ENCODE peak calls at places on chromosomes 4 and X, in six cellular contexts. One of them, this sample, is unnamed.

GRCh38 chr4:3522326-3522640 is 9.9 kb downstream of the LRPAP1 start:
- DNase-seq in WERI-Rb-1: no peak
- DNase-seq in cardiac muscle cell: no peak
- DNase-seq in caudate nucleus: no peak
- DNase-seq in K562: no peak
- DNase-seq in substantia nigra: no peak
- DNase-seq in this sample: no peak

GRCh38 chr4:94603170-94603747 is 151.5 kb downstream of the PDLIM5 start:
- DNase-seq in cardiac muscle cell: peak
- DNase-seq in WERI-Rb-1: no peak
- DNase-seq in caudate nucleus: no peak
- DNase-seq in substantia nigra: no peak
- DNase-seq in K562: peak
- DNase-seq in this sample: no peak

GRCh38 chr4:112213850-112214249 is 17.7 kb upstream of the AP1AR start:
- DNase-seq in cardiac muscle cell: peak
- DNase-seq in K562: no peak
- DNase-seq in caudate nucleus: no peak
- DNase-seq in substantia nigra: no peak
- DNase-seq in WERI-Rb-1: no peak
- DNase-seq in this sample: no peak

GRCh38 chr4:53928825-53929224 is 135.6 kb downstream of the CHIC2 start:
- DNase-seq in WERI-Rb-1: no peak
- DNase-seq in caudate nucleus: no peak
- DNase-seq in cardiac muscle cell: peak
- DNase-seq in K562: no peak
- DNase-seq in substantia nigra: no peak
- DNase-seq in this sample: no peak

GRCh38 chr4:35793766-35794165 is 450.5 kb downstream of the ARAP2 start:
- DNase-seq in substantia nigra: no peak
- DNase-seq in caudate nucleus: no peak
- DNase-seq in cardiac muscle cell: no peak
- DNase-seq in WERI-Rb-1: no peak
- DNase-seq in K562: no peak
- DNase-seq in this sample: no peak

GRCh38 chr4:89301902-89302301 is 5.7 kb downstream of the GPRIN3 start:
- DNase-seq in K562: no peak
- DNase-seq in cardiac muscle cell: no peak
- DNase-seq in WERI-Rb-1: no peak
- DNase-seq in substantia nigra: no peak
- DNase-seq in caudate nucleus: no peak
- DNase-seq in this sample: no peak

GRCh38 chr4:140344111-140344510 is 29.3 kb upstream of the SCOC start:
- DNase-seq in substantia nigra: no peak
- DNase-seq in caudate nucleus: no peak
- DNase-seq in cardiac muscle cell: peak
- DNase-seq in K562: no peak
- DNase-seq in WERI-Rb-1: no peak
- DNase-seq in this sample: no peak

GRCh38 chr4:65999518-65999871 is 329.2 kb upstream of the EPHA5 start:
- DNase-seq in WERI-Rb-1: no peak
- DNase-seq in cardiac muscle cell: no peak
- DNase-seq in substantia nigra: no peak
- DNase-seq in K562: no peak
- DNase-seq in caudate nucleus: no peak
- DNase-seq in this sample: no peak

GRCh38 chrX:18173494-18174180 is 47.0 kb downstream of the BEND2 start:
- DNase-seq in caudate nucleus: no peak
- DNase-seq in substantia nigra: peak
- DNase-seq in cardiac muscle cell: no peak
- DNase-seq in K562: peak
- DNase-seq in WERI-Rb-1: no peak
- DNase-seq in this sample: no peak

GRCh38 chr4:86092684-86093083 is 267.2 kb downstream of the MAPK10 start:
- DNase-seq in caudate nucleus: no peak
- DNase-seq in WERI-Rb-1: no peak
- DNase-seq in substantia nigra: no peak
- DNase-seq in cardiac muscle cell: peak
- DNase-seq in K562: no peak
- DNase-seq in this sample: no peak

GRCh38 chrX:149114001-149114400 is 391.1 kb downstream of the IDS start:
- DNase-seq in caudate nucleus: no peak
- DNase-seq in K562: no peak
- DNase-seq in cardiac muscle cell: no peak
- DNase-seq in WERI-Rb-1: no peak
- DNase-seq in substantia nigra: no peak
- DNase-seq in this sample: no peak

GRCh38 chr4:52701207-52701606 is 42.1 kb upstream of the USP46 start:
- DNase-seq in substantia nigra: no peak
- DNase-seq in caudate nucleus: no peak
- DNase-seq in WERI-Rb-1: no peak
- DNase-seq in K562: no peak
- DNase-seq in cardiac muscle cell: no peak
- DNase-seq in this sample: no peak

GRCh38 chr4:110787109-110787508 is 164.2 kb upstream of the PITX2 start:
- DNase-seq in substantia nigra: no peak
- DNase-seq in WERI-Rb-1: no peak
- DNase-seq in caudate nucleus: no peak
- DNase-seq in K562: no peak
- DNase-seq in cardiac muscle cell: no peak
- DNase-seq in this sample: no peak

GRCh38 chr4:112361181-112361791 is 64.1 kb downstream of the ALPK1 start:
- DNase-seq in WERI-Rb-1: peak
- DNase-seq in cardiac muscle cell: peak
- DNase-seq in caudate nucleus: no peak
- DNase-seq in substantia nigra: no peak
- DNase-seq in K562: peak
- DNase-seq in this sample: peak

GRCh38 chrX:48688531-48689142 is 5.0 kb downstream of the WAS start:
- DNase-seq in cardiac muscle cell: no peak
- DNase-seq in substantia nigra: no peak
- DNase-seq in K562: no peak
- DNase-seq in caudate nucleus: no peak
- DNase-seq in WERI-Rb-1: no peak
- DNase-seq in this sample: no peak

GRCh38 chr4:73315091-73315490 is 56.5 kb upstream of the ANKRD17 start:
- DNase-seq in WERI-Rb-1: no peak
- DNase-seq in K562: no peak
- DNase-seq in cardiac muscle cell: peak
- DNase-seq in substantia nigra: no peak
- DNase-seq in caudate nucleus: no peak
- DNase-seq in this sample: no peak

GRCh38 chr4:139655116-139655515 is 10.5 kb upstream of the MGST2 start:
- DNase-seq in caudate nucleus: no peak
- DNase-seq in K562: peak
- DNase-seq in WERI-Rb-1: peak
- DNase-seq in cardiac muscle cell: peak
- DNase-seq in substantia nigra: peak
- DNase-seq in this sample: no peak

GRCh38 chr4:155708782-155709181 is 42.1 kb downstream of the GUCY1A1 start:
- DNase-seq in K562: no peak
- DNase-seq in WERI-Rb-1: no peak
- DNase-seq in cardiac muscle cell: no peak
- DNase-seq in substantia nigra: no peak
- DNase-seq in caudate nucleus: no peak
- DNase-seq in this sample: no peak

GRCh38 chr4:40546972-40547371 is 82.7 kb downstream of the RBM47 start:
- DNase-seq in K562: no peak
- DNase-seq in substantia nigra: no peak
- DNase-seq in WERI-Rb-1: no peak
- DNase-seq in cardiac muscle cell: no peak
- DNase-seq in caudate nucleus: no peak
- DNase-seq in this sample: no peak

GRCh38 chr4:159227378-159227777 is 124.5 kb downstream of the RAPGEF2 start:
- DNase-seq in K562: peak
- DNase-seq in WERI-Rb-1: no peak
- DNase-seq in cardiac muscle cell: no peak
- DNase-seq in caudate nucleus: no peak
- DNase-seq in substantia nigra: peak
- DNase-seq in this sample: no peak

GRCh38 chr4:24260133-24260532 is 324.2 kb downstream of the DHX15 start:
- DNase-seq in K562: no peak
- DNase-seq in cardiac muscle cell: no peak
- DNase-seq in WERI-Rb-1: no peak
- DNase-seq in caudate nucleus: no peak
- DNase-seq in substantia nigra: no peak
- DNase-seq in this sample: no peak

GRCh38 chr4:150381671-150382427 is 200.1 kb upstream of the MAB21L2 start:
- DNase-seq in K562: no peak
- DNase-seq in cardiac muscle cell: peak
- DNase-seq in substantia nigra: no peak
- DNase-seq in WERI-Rb-1: no peak
- DNase-seq in caudate nucleus: no peak
- DNase-seq in this sample: no peak

GRCh38 chr4:147134536-147135210 is 189.0 kb upstream of the TTC29 start:
- DNase-seq in cardiac muscle cell: peak
- DNase-seq in K562: no peak
- DNase-seq in WERI-Rb-1: no peak
- DNase-seq in caudate nucleus: no peak
- DNase-seq in substantia nigra: no peak
- DNase-seq in this sample: no peak

GRCh38 chrX:40504801-40505605 is 75.8 kb upstream of the ATP6AP2 start:
- DNase-seq in substantia nigra: no peak
- DNase-seq in K562: no peak
- DNase-seq in cardiac muscle cell: peak
- DNase-seq in WERI-Rb-1: no peak
- DNase-seq in caudate nucleus: no peak
- DNase-seq in this sample: no peak

GRCh38 chrX:40511258-40511657 is 69.5 kb upstream of the ATP6AP2 start:
- DNase-seq in cardiac muscle cell: no peak
- DNase-seq in K562: no peak
- DNase-seq in WERI-Rb-1: no peak
- DNase-seq in caudate nucleus: no peak
- DNase-seq in substantia nigra: no peak
- DNase-seq in this sample: no peak

GRCh38 chrX:40513835-40514234 is 66.9 kb upstream of the ATP6AP2 start:
- DNase-seq in substantia nigra: no peak
- DNase-seq in caudate nucleus: no peak
- DNase-seq in K562: no peak
- DNase-seq in WERI-Rb-1: no peak
- DNase-seq in cardiac muscle cell: no peak
- DNase-seq in this sample: no peak

GRCh38 chrX:40513012-40513411 is 67.8 kb upstream of the ATP6AP2 start:
- DNase-seq in cardiac muscle cell: no peak
- DNase-seq in WERI-Rb-1: no peak
- DNase-seq in substantia nigra: no peak
- DNase-seq in caudate nucleus: no peak
- DNase-seq in K562: no peak
- DNase-seq in this sample: no peak

DNA sequence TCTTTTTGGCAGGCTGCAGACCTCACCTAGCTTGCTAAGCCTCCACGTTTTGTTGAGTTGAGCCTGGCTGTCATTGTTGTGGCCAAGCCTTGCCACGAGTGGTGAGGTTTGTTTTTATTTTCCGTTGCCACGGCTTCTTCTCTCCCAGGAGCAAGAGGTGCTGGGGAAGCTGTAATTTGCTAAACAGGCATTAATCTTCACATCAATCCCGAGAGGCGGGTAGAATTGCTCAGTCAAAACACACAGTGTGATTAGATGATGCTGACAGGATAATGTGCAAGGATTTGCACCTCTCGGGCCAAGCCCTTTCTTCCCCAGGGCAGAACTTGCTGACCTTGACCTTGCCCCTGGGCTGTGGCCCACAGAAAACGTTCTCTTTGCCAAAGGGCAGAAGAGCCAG is 72.2 kb upstream of the ATP6AP2 start:
- DNase-seq in K562: no peak
- DNase-seq in WERI-Rb-1: no peak
- DNase-seq in caudate nucleus: no peak
- DNase-seq in substantia nigra: no peak
- DNase-seq in cardiac muscle cell: no peak
- DNase-seq in this sample: no peak
- H3K27ac ChIP-seq in K562: no peak
- H3K27ac ChIP-seq in WERI-Rb-1: no peak
- H3K27ac ChIP-seq in caudate nucleus: no peak
- H3K27ac ChIP-seq in substantia nigra: no peak
- H3K27ac ChIP-seq in cardiac muscle cell: no peak
- H3K27ac ChIP-seq in this sample: no peak

GRCh38 chrX:19990519-19991349 is at the start of gene BCLAF3:
- DNase-seq in WERI-Rb-1: peak
- DNase-seq in substantia nigra: peak
- DNase-seq in K562: peak
- DNase-seq in caudate nucleus: peak
- DNase-seq in cardiac muscle cell: peak
- DNase-seq in this sample: peak
- H3K27ac ChIP-seq in WERI-Rb-1: peak
- H3K27ac ChIP-seq in substantia nigra: peak
- H3K27ac ChIP-seq in K562: no peak
- H3K27ac ChIP-seq in caudate nucleus: peak
- H3K27ac ChIP-seq in cardiac muscle cell: no peak
- H3K27ac ChIP-seq in this sample: no peak

GRCh38 chr4:7831330-7831729 is 108.3 kb downstream of the AFAP1 start:
- DNase-seq in cardiac muscle cell: peak
- DNase-seq in substantia nigra: no peak
- DNase-seq in K562: peak
- DNase-seq in WERI-Rb-1: peak
- DNase-seq in caudate nucleus: no peak
- DNase-seq in this sample: no peak

GRCh38 chr4:7831858-7832257 is 107.8 kb downstream of the AFAP1 start:
- DNase-seq in substantia nigra: no peak
- DNase-seq in WERI-Rb-1: no peak
- DNase-seq in cardiac muscle cell: no peak
- DNase-seq in caudate nucleus: no peak
- DNase-seq in K562: no peak
- DNase-seq in this sample: no peak

GRCh38 chr4:7829687-7830580 is 109.7 kb downstream of the AFAP1 start:
- DNase-seq in WERI-Rb-1: no peak
- DNase-seq in cardiac muscle cell: no peak
- DNase-seq in substantia nigra: no peak
- DNase-seq in K562: no peak
- DNase-seq in caudate nucleus: no peak
- DNase-seq in this sample: no peak

GRCh38 chr4:7832331-7832730 is 107.3 kb downstream of the AFAP1 start:
- DNase-seq in caudate nucleus: no peak
- DNase-seq in cardiac muscle cell: no peak
- DNase-seq in WERI-Rb-1: no peak
- DNase-seq in K562: no peak
- DNase-seq in substantia nigra: no peak
- DNase-seq in this sample: no peak

DNA sequence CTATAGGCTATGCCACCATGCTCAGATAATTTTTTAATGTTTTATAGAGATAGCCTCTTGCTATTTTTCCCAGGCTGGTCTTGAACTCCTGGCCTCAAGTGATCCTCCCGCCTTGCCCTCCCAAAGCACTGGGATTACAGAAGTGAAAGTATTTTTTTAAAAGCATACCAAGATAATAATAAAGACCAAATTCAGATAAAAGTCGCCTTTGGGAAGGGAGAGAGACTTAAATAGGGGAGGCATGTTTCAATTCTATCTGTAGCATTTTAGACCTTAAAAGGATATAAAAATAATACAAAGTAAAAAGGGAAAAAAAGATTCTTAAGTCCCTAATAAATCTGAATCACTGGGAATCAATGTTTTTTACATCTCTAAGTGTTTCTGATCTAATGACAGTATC is 108.9 kb downstream of the AFAP1 start:
- DNase-seq in caudate nucleus: no peak
- DNase-seq in WERI-Rb-1: no peak
- DNase-seq in K562: no peak
- DNase-seq in substantia nigra: no peak
- DNase-seq in cardiac muscle cell: no peak
- DNase-seq in this sample: no peak
- H3K27ac ChIP-seq in caudate nucleus: no peak
- H3K27ac ChIP-seq in WERI-Rb-1: peak
- H3K27ac ChIP-seq in K562: no peak
- H3K27ac ChIP-seq in substantia nigra: no peak
- H3K27ac ChIP-seq in cardiac muscle cell: peak
- H3K27ac ChIP-seq in this sample: no peak

GRCh38 chrX:134388161-134389109 is 71.5 kb upstream of the HPRT1 start:
- DNase-seq in WERI-Rb-1: no peak
- DNase-seq in K562: no peak
- DNase-seq in caudate nucleus: no peak
- DNase-seq in cardiac muscle cell: no peak
- DNase-seq in substantia nigra: no peak
- DNase-seq in this sample: no peak
- H3K27ac ChIP-seq in WERI-Rb-1: no peak
- H3K27ac ChIP-seq in K562: no peak
- H3K27ac ChIP-seq in caudate nucleus: no peak
- H3K27ac ChIP-seq in cardiac muscle cell: peak
- H3K27ac ChIP-seq in substantia nigra: no peak
- H3K27ac ChIP-seq in this sample: no peak

This sample was measured in iPS DF 6.9.